ENCODE peak calls at places on chromosomes 2 and 18, in nine cellular contexts. I is DMS79 treated with DMSO at 0.1 percent for 48 hours; Q is epithelial cell of esophagus; Y is GF-D8; G is PC-9; Z is H4; T is heart left ventricle; U is effector CD4-positive, alpha-beta T cell; N is CD8-positive, alpha-beta T cell. L is an unnamed sample.

GRCh38 chr2:111091811-111092211 is 28.9 kb upstream of the BCL2L11 start:
- DNase-seq in I (no peak), Q (no peak), Y (no peak), G (no peak), Z (no peak), T (no peak), U (no peak), N (no peak), L (no peak)

GRCh38 chr2:42523341-42523740 is 29.6 kb upstream of the KCNG3 start:
- DNase-seq in I (peak), Q (no peak), Y (no peak), G (no peak), Z (no peak), T (no peak), U (no peak), N (no peak), L (no peak)

GRCh38 chr2:146874260-146874658 is 970.6 kb upstream of the ACVR2A start:
- DNase-seq in I (no peak), Q (peak), Y (no peak), G (peak), Z (peak), T (no peak), U (no peak), N (no peak), L (no peak)

GRCh38 chr2:226295123-226295522 is 504.5 kb downstream of the IRS1 start:
- DNase-seq in I (no peak), Q (no peak), Y (no peak), G (no peak), Z (no peak), T (no peak), U (no peak), N (no peak), L (no peak)

GRCh38 chr18:54251606-54252400 is 17.5 kb upstream of the POLI start:
- DNase-seq in I (no peak), Q (no peak), Y (no peak), G (no peak), Z (peak), T (no peak), U (no peak), N (no peak), L (no peak)

GRCh38 chr2:109290887-109291675 is 162.1 kb downstream of the SH3RF3 start:
- DNase-seq in I (peak), Q (no peak), Y (no peak), G (no peak), Z (no peak), T (peak), U (no peak), N (no peak), L (no peak)

GRCh38 chr2:233439191-233439590 is 84.9 kb downstream of the DGKD start:
- DNase-seq in I (no peak), Q (no peak), Y (no peak), G (no peak), Z (no peak), T (peak), U (no peak), N (no peak), L (peak)

GRCh38 chr18:5431836-5432575 is 111.8 kb downstream of the EPB41L3 start:
- DNase-seq in I (no peak), Q (no peak), Y (no peak), G (no peak), Z (no peak), T (no peak), U (no peak), N (no peak), L (no peak)

GRCh38 chr2:169286858-169287257 is 75.5 kb downstream of the LRP2 start:
- DNase-seq in I (no peak), Q (no peak), Y (no peak), G (no peak), Z (no peak), T (no peak), U (no peak), N (no peak), L (no peak)

GRCh38 chr2:47077442-47078117 is 77.5 kb downstream of the STPG4 start:
- DNase-seq in I (no peak), Q (peak), Y (no peak), G (peak), Z (no peak), T (no peak), U (no peak), N (no peak), L (no peak)

GRCh38 chr18:34866739-34867138 is 156.6 kb downstream of the DTNA start:
- DNase-seq in I (no peak), Q (no peak), Y (no peak), G (no peak), Z (no peak), T (no peak), U (no peak), N (no peak), L (no peak)

GRCh38 chr18:32405588-32405987 is 65.1 kb downstream of the GAREM1 start:
- DNase-seq in I (no peak), Q (no peak), Y (no peak), G (no peak), Z (no peak), T (no peak), U (no peak), N (no peak), L (no peak)

GRCh38 chr2:46909771-46910419 is 5.7 kb downstream of the MCFD2 start:
- DNase-seq in I (no peak), Q (peak), Y (no peak), G (peak), Z (peak), T (no peak), U (no peak), N (no peak), L (no peak)

GRCh38 chr2:160657206-160657605 is 163.6 kb upstream of the RBMS1 start:
- DNase-seq in I (no peak), Q (no peak), Y (no peak), G (no peak), Z (no peak), T (no peak), U (no peak), N (no peak), L (no peak)

GRCh38 chr2:225354281-225354774 is 45.2 kb upstream of the NYAP2 start:
- DNase-seq in I (no peak), Q (peak), Y (no peak), G (no peak), Z (peak), T (no peak), U (no peak), N (no peak), L (no peak)

GRCh38 chr2:178865537-178865936 is 58.3 kb upstream of the TTN start:
- DNase-seq in I (no peak), Q (no peak), Y (no peak), G (no peak), Z (no peak), T (no peak), U (no peak), N (no peak), L (no peak)

GRCh38 chr18:79857082-79857661 is 59.4 kb downstream of the KCNG2 start:
- DNase-seq in I (peak), Q (peak), Y (no peak), G (no peak), Z (no peak), T (no peak), U (no peak), N (no peak), L (peak)

GRCh38 chr18:76495435-76496199 is 575 bp upstream of the ZNF516 start:
- DNase-seq in I (peak), Q (peak), Y (peak), G (peak), Z (peak), T (no peak), U (no peak), N (peak), L (no peak)

GRCh38 chr2:120257522-120257921 is 4.9 kb downstream of the RALB start:
- DNase-seq in I (peak), Q (no peak), Y (peak), G (no peak), Z (no peak), T (no peak), U (no peak), N (no peak), L (no peak)

GRCh38 chr2:178220814-178221213 is 26.5 kb downstream of the OSBPL6 start:
- DNase-seq in I (no peak), Q (no peak), Y (no peak), G (no peak), Z (no peak), T (no peak), U (no peak), N (no peak), L (no peak)

GRCh38 chr2:39665811-39666488 is at the start of gene TMEM178A:
- DNase-seq in I (peak), Q (no peak), Y (no peak), G (no peak), Z (no peak), T (no peak), U (no peak), N (no peak), L (no peak)

GRCh38 chr2:227394403-227394802 is 6.7 kb upstream of the SCYGR1 start:
- DNase-seq in I (no peak), Q (no peak), Y (no peak), G (no peak), Z (no peak), T (no peak), U (no peak), N (no peak), L (no peak)

GRCh38 chr2:103448416-103448815 is 686.6 kb downstream of the TMEM182 start:
- DNase-seq in I (no peak), Q (no peak), Y (no peak), G (no peak), Z (no peak), T (no peak), U (no peak), N (no peak), L (no peak)

GRCh38 chr2:241272722-241273551 is 42.5 kb downstream of the HDLBP start:
- DNase-seq in I (no peak), Q (peak), Y (no peak), G (peak), Z (no peak), T (peak), U (peak), N (peak), L (peak)

GRCh38 chr2:131035112-131035825 is 58.0 kb downstream of the FAM168B start:
- DNase-seq in I (no peak), Q (no peak), Y (no peak), G (no peak), Z (no peak), T (peak), U (no peak), N (no peak), L (no peak)

GRCh38 chr18:63192885-63193349 is 126.7 kb downstream of the BCL2 start:
- DNase-seq in I (no peak), Q (no peak), Y (peak), G (no peak), Z (no peak), T (no peak), U (no peak), N (no peak), L (no peak)